ENCODE peak calls at places on chromosomes 13 and 19, in eight cellular contexts. G is heart right ventricle, F is right lobe of liver, O is transverse colon, C is A549, I is left lung, V is mammary epithelial cell, K is lower lobe of right lung. E is an unnamed sample. For H3K4me1, the result is how much of the 10 kb centered on the place peaks cover.

GRCh38 chr13:113008841-113009240 is 39.8 kb downstream of the MCF2L start:
- DNase-seq in F (no peak), C (no peak), O (no peak), V (no peak), I (no peak), G (no peak), K (no peak), E (no peak)

GRCh38 chr13:36516225-36516624 is 83.9 kb downstream of the CCNA1 start:
- DNase-seq in V (no peak), I (no peak), C (no peak), O (no peak), F (no peak), G (no peak), K (no peak), E (no peak)

GRCh38 chr19:33124207-33125098 is 7.5 kb upstream of the WDR88 start:
- DNase-seq in O (no peak), C (no peak), G (no peak), K (no peak), V (no peak), F (no peak), I (no peak), E (no peak)

GRCh38 chr13:49410477-49410876 is 33.4 kb downstream of the CAB39L start:
- DNase-seq in I (no peak), C (no peak), F (no peak), V (no peak), K (no peak), G (no peak), O (no peak), E (no peak)

GRCh38 chr13:104984296-104984818 is 1551.1 kb downstream of the EFNB2 start:
- DNase-seq in C (no peak), V (peak), G (peak), I (no peak), K (no peak), F (no peak), O (no peak), E (peak)

GRCh38 chr19:32676186-32676894 is 692 bp downstream of the RGS9BP start:
- DNase-seq in I (no peak), V (peak), G (no peak), C (peak), K (no peak), O (no peak), F (no peak), E (no peak)

GRCh38 chr13:63291701-63292100 is 1876.1 kb upstream of the PCDH20 start:
- DNase-seq in F (no peak), I (no peak), G (no peak), O (no peak), V (no peak), K (no peak), C (no peak), E (no peak)

GRCh38 chr13:86006317-86006716 is 207.1 kb upstream of the SLITRK6 start:
- DNase-seq in K (no peak), V (no peak), C (no peak), F (no peak), G (no peak), I (no peak), O (no peak), E (no peak)

GRCh38 chr13:109698779-109699178 is 87.6 kb downstream of the IRS2 start:
- DNase-seq in V (peak), F (no peak), K (no peak), G (no peak), I (no peak), O (no peak), C (no peak), E (no peak)

GRCh38 chr19:13012690-13013608 is 17.7 kb downstream of the NFIX start:
- DNase-seq in I (peak), F (no peak), O (peak), C (no peak), G (no peak), V (peak), K (no peak), E (peak)

GRCh38 chr19:39379865-39380399 is 11.0 kb downstream of the PAF1 start:
- DNase-seq in K (no peak), C (no peak), O (no peak), G (no peak), F (no peak), I (no peak), V (no peak), E (no peak)

GRCh38 chr19:39110263-39110967 is 15.2 kb upstream of the PAK4 start:
- DNase-seq in G (peak), V (no peak), I (peak), F (peak), O (peak), K (peak), C (peak), E (peak)

GRCh38 chr13:29922896-29923295 is 72.5 kb upstream of the UBL3 start:
- DNase-seq in O (no peak), C (no peak), K (no peak), I (no peak), G (no peak), V (peak), F (no peak), E (no peak)

GRCh38 chr19:29835447-29835846 is 23.7 kb downstream of the CCNE1 start:
- DNase-seq in F (no peak), G (no peak), O (no peak), C (no peak), K (no peak), V (no peak), I (no peak), E (no peak)

GRCh38 chr19:35045667-35046300 is 4.3 kb downstream of the HPN start:
- DNase-seq in C (peak), F (no peak), O (no peak), G (no peak), V (peak), K (no peak), I (no peak), E (no peak)

GRCh38 chr13:75703768-75704167 is 67.6 kb downstream of the LMO7 start:
- DNase-seq in I (no peak), G (no peak), K (no peak), O (no peak), F (no peak), V (no peak), C (no peak), E (no peak)

GRCh38 chr13:75704194-75704941 is 68.2 kb downstream of the LMO7 start:
- DNase-seq in I (no peak), F (no peak), K (no peak), G (no peak), C (no peak), O (no peak), V (no peak), E (no peak)

GRCh38 chr13:75694742-75695141 is 58.6 kb downstream of the LMO7 start:
- DNase-seq in C (no peak), G (no peak), F (no peak), V (peak), O (no peak), I (peak), K (no peak), E (no peak)

GRCh38 chr13:75702476-75702875 is 66.3 kb downstream of the LMO7 start:
- DNase-seq in C (no peak), V (no peak), F (no peak), O (no peak), G (no peak), I (no peak), K (no peak), E (no peak)

DNA sequence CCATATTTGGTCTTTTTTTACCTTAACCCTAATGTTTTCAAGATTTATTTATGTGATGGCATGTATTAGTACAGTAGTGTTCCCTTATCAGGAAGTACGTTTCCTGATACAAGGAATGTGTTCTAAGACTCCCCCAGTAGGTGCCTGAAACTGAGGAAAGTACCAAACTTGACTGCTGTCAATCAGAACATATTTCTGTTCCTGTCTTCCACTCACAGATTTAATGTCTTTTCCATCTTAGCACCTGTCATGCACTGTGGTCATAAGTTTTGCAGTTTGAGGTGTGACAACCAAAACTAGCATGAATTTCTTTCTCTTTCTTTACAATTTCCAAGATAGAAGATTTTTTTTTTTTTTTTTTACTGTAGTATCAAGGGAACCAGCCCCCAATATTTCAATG is 62.9 kb downstream of the LMO7 start:
- DNase-seq in C (no peak), V (no peak), I (no peak), O (no peak), G (no peak), F (no peak), K (no peak), E (no peak)
- H3K27ac ChIP-seq in C (no peak), V (no peak), I (no peak), O (no peak), G (no peak), F (no peak), K (no peak), E (no peak)

DNA sequence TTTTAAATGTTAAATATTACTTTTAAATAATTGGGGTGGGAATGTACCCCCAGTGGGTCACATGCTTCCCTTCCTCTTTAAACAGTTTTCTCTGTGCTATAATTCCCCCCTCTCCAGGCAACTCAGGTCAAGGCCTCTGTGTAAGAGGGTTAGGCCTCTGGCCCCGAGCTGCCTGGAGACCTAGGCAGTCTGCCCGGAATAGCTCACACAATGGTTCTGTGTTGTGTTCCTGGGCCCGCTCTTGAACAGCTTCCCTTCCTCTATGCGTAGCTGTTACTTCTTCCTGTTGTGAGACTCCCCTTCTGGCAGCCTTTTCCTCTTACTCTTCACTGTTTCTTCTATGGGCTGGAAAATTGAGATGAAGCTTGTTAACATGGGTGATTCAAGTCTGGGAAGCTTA is 14.8 kb upstream of the ZNF492 start:
- DNase-seq in C (no peak), V (no peak), I (no peak), K (no peak), G (peak), F (peak), O (no peak), E (no peak)
- H3K4me1 ChIP-seq in C (under half), V (under half), I (under half), K (under half), G (under half), F (under half), O (under half), E (under half)

DNA sequence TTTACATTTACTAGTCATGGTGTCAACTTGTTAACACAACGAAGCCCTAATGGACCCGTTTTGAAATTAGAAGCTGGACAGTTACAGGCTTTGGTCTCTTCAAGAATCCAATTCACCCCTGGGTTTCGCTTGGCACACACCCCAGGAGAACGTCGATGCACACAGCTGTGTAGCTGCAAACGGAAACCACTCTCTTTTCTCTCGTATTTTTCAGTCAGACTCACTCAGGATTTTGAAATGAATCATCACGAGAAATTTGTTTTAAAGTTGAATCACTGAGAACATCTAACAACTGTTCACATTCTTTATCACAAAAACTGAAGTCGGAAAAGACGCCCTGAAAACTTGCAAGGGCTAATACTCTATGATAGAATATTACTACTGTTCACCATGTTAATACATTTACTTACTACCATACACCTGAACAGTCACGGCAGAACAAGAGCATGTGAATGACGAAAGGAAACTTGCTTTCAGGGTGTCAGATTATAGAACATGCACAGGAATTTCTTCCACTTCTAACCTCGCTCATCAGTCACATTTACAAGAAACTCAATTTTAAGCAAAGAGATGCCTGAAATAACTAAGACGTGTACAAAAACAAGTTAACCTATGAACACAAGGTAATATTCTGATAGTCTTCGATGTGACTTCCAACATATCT is 4.7 kb downstream of the PNMA8A start:
- DNase-seq in O (peak), I (no peak), C (no peak), K (no peak), F (no peak), G (no peak), V (peak), E (no peak)
- H3K4me3 ChIP-seq in O (no peak), I (no peak), C (no peak), K (no peak), F (no peak), G (no peak), V (no peak), E (no peak)

DNA sequence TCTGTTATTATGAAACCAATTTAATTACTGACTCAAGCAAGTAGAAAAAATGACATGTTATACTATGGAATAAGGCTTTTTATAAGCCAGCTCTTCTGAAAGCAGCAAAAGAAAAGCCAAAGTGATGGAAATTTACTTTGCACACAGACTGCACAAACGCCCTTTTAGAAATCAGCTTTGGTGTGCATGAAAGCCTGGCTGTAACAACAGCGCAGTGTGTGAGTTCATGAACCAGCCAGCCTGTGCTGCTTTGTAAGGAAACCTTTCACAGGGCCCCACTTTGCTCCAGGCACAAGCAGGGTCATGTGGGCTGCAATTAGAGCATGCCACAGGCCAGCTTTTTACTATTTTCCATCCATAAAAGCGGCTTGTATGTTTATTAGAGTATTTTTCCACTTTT is 13.6 kb upstream of the IFT88 start:
- DNase-seq in C (no peak), I (no peak), F (peak), G (no peak), O (no peak), V (no peak), K (no peak), E (no peak)
- H3K27ac ChIP-seq in C (no peak), I (no peak), F (no peak), G (no peak), O (no peak), V (no peak), K (no peak), E (no peak)

GRCh38 chr19:38006361-38007045 is 99.5 kb downstream of the SIPA1L3 start:
- DNase-seq in I (no peak), F (no peak), K (no peak), V (no peak), O (no peak), G (no peak), C (no peak), E (no peak)

GRCh38 chr19:38012944-38013343 is 105.9 kb downstream of the SIPA1L3 start:
- DNase-seq in C (no peak), V (no peak), G (no peak), F (no peak), O (no peak), K (no peak), I (no peak), E (no peak)

GRCh38 chr19:38012290-38012689 is 105.3 kb downstream of the SIPA1L3 start:
- DNase-seq in V (no peak), F (no peak), O (no peak), K (no peak), I (no peak), C (no peak), G (no peak), E (peak)

GRCh38 chr19:38011426-38011825 is 104.4 kb downstream of the SIPA1L3 start:
- DNase-seq in V (no peak), C (no peak), O (no peak), I (no peak), K (no peak), G (no peak), F (no peak), E (no peak)

DNA sequence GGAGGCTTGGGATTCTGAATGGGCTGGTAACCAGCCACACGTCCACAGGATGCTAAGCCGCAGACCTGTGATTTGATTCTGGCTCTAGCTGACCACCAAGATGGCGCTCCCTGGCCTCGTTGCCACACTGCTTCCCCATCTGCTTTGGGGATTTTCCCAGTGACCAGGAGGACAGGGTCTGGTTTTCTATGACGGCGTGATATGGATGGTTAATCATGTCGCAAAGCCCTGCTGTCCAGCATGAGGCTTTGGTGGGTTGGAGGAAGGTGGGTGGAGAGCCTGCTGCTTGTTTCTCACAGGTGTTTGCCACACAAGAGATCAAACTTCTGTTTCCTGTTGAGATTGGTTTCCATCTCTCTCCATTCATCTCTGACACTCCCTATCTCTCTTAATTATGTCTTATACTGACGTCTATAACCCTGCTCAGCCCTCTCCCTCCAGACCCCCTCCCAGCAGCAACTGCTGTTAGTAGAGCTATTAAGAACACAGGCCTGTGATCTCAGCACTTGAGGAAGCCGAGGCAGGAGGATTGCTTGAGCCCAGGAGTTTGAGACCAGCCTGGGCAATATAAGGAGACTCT is 102.7 kb downstream of the SIPA1L3 start:
- DNase-seq in K (no peak), G (no peak), O (no peak), F (no peak), C (no peak), V (no peak), I (no peak), E (no peak)
- H3K4me1 ChIP-seq in K (under half), G (under half), O (under half), F (under half), C (under half), V (under half), I (under half), E (under half)

DNA sequence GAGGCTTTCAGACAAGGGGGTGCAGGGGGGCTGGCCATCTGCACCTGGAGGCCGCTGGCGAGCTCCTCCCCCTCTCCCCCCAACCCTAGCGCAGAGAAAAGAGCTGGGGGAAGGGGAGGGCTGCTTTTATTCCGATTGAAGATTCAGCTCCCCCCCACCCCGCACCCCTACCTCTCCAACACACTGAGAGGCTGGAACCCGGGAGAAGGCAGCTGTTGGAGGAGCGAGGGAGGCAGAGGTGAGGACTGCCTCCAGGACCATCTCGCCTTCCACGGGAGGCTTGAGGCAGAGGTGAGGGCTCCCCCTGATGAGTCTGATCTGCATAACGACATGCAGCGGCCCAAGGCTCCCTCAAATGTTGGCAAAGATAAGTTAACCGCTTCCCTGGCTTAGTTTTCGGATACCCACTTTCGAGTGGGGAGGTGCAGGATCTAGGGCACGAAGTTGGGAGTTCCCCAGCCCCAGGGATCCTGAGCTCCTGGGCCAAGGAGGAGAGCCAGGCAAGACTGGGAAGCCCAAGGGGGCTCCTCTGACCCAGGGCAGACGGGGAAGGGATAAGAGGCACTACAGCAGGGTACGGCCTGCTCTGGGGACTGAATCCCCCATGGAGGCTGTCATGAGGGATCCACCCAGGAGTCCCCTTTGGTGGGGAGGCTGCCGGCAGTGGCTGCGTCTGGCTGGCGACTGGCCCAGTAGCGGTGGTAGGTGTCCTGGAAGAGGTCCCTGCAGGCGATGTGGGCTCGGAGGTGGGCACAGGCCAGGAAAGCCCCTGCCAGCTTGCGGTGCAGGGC is 1.2 kb upstream of the NUMBL start:
- DNase-seq in I (no peak), G (no peak), K (no peak), C (peak), V (no peak), F (no peak), O (no peak), E (no peak)
- H3K4me3 ChIP-seq in I (peak), G (peak), K (peak), C (peak), V (no peak), F (no peak), O (peak), E (peak)

GRCh38 chr19:1619703-1620102 is 14.4 kb upstream of the UQCR11 start:
- DNase-seq in I (no peak), K (no peak), V (no peak), F (no peak), O (no peak), C (no peak), G (no peak), E (no peak)

GRCh38 chr19:1616396-1616795 is 11.1 kb upstream of the UQCR11 start:
- DNase-seq in V (no peak), F (no peak), G (peak), O (no peak), K (no peak), C (no peak), I (no peak), E (no peak)

GRCh38 chr19:1619094-1619439 is 13.8 kb upstream of the UQCR11 start:
- DNase-seq in G (no peak), F (no peak), C (no peak), I (no peak), K (no peak), V (no peak), O (no peak), E (no peak)

GRCh38 chr19:1616875-1617274 is 11.6 kb upstream of the UQCR11 start:
- DNase-seq in K (no peak), O (no peak), G (no peak), C (no peak), I (no peak), V (no peak), F (no peak), E (no peak)

GRCh38 chr19:1618157-1619093 is 13.2 kb upstream of the UQCR11 start:
- DNase-seq in C (peak), F (no peak), O (peak), I (no peak), K (no peak), G (peak), V (peak), E (no peak)
- H3K27ac ChIP-seq in C (no peak), F (no peak), O (no peak), I (no peak), K (no peak), G (peak), V (no peak), E (no peak)

E was measured in CD8-positive, alpha-beta memory T cell.